ENCODE peak calls at places on chromosomes 3 and 15, in nine cellular contexts. Y, S, A, I, H, K, B, D and E are unnamed samples.

GRCh38 chr3:30871720-30872119 is 22.7 kb downstream of the GADL1 start:
- DNase-seq in D (no peak), S (no peak), A (no peak), K (no peak), Y (no peak), I (no peak), B (peak; percentile 50), H (no peak), E (no peak)

GRCh38 chr3:137692803-137693431 is 71.2 kb upstream of the SOX14 start:
- DNase-seq in A (no peak), H (no peak), D (no peak), B (no peak), Y (no peak), K (no peak), S (peak; percentile 17), I (no peak), E (no peak)

GRCh38 chr3:171352387-171352935 is 107.7 kb downstream of the TNIK start:
- DNase-seq in Y (no peak), D (no peak), A (no peak), K (no peak), B (no peak), H (no peak), S (no peak), I (no peak), E (no peak)

GRCh38 chr15:72284781-72285180 is 12.4 kb upstream of the PARP6 start:
- DNase-seq in I (no peak), S (no peak), D (no peak), K (no peak), A (no peak), H (no peak), B (no peak), Y (no peak), E (no peak)

GRCh38 chr3:123285066-123285465 is 83.3 kb downstream of the SEC22A start:
- DNase-seq in K (no peak), H (no peak), S (no peak), A (no peak), B (no peak), Y (no peak), I (no peak), D (no peak), E (no peak)

GRCh38 chr15:74653426-74654082 is 37.9 kb downstream of the CLK3 start:
- DNase-seq in H (peak; percentile 58), A (no peak), D (no peak), K (no peak), B (peak; percentile 87), I (no peak), Y (peak; percentile 35), S (no peak), E (peak; percentile 63)

GRCh38 chr15:43748376-43748775 is 2.1 kb downstream of the PDIA3 start:
- DNase-seq in H (no peak), B (peak; percentile 36), Y (no peak), A (no peak), I (no peak), S (no peak), D (no peak), K (no peak), E (peak; percentile 6)

GRCh38 chr3:122758877-122759670 is 34.6 kb downstream of the HSPBAP1 start:
- DNase-seq in H (no peak), I (no peak), K (no peak), D (no peak), B (peak; percentile 39), A (no peak), S (no peak), Y (no peak), E (no peak)

GRCh38 chr3:184275302-184275701 is 520 bp upstream of the ECE2 start:
- DNase-seq in S (no peak), D (no peak), I (no peak), A (no peak), H (no peak), K (no peak), Y (no peak), B (no peak), E (no peak)

GRCh38 chr3:52606373-52607085 is 70.1 kb downstream of the UQCC5 start:
- DNase-seq in A (no peak), I (peak; percentile 42), H (peak; percentile 72), Y (no peak), K (no peak), S (peak; percentile 67), B (peak; percentile 17), D (no peak), E (peak; percentile 25)

GRCh38 chr3:24682141-24682547 is 187.5 kb upstream of the THRB start:
- DNase-seq in A (no peak), Y (no peak), H (no peak), D (no peak), S (no peak), I (no peak), K (no peak), B (peak; percentile 35), E (peak; percentile 44)

GRCh38 chr15:32641517-32642059 is at the start of gene SCG5:
- DNase-seq in D (no peak), B (peak; percentile 48), Y (no peak), A (peak; percentile 36), S (peak; percentile 93), I (peak; percentile 53), K (no peak), H (no peak), E (peak; percentile 35)

GRCh38 chr3:13539671-13540070 is 9.3 kb upstream of the FBLN2 start:
- DNase-seq in K (peak; percentile 58), H (no peak), B (no peak), S (no peak), D (no peak), I (no peak), A (no peak), Y (no peak), E (no peak)

GRCh38 chr3:178494376-178494775 is 41.9 kb upstream of the KCNMB2 start:
- DNase-seq in K (no peak), A (no peak), S (no peak), D (no peak), H (no peak), I (no peak), Y (no peak), B (no peak), E (peak; percentile 48)

GRCh38 chr3:184058029-184058428 is 5.2 kb downstream of the HTR3C start:
- DNase-seq in K (no peak), A (no peak), I (no peak), Y (no peak), D (no peak), S (no peak), B (peak; percentile 27), H (no peak), E (peak; percentile 9)

GRCh38 chr3:126663750-126664149 is 8.8 kb upstream of the TXNRD3 start:
- DNase-seq in Y (no peak), A (no peak), K (no peak), I (no peak), B (no peak), D (no peak), S (no peak), H (no peak), E (no peak)

GRCh38 chr3:188003188-188004171 is 150.5 kb upstream of the LPP start:
- DNase-seq in H (no peak), B (no peak), D (no peak), I (no peak), Y (no peak), A (no peak), S (peak; percentile 63), K (no peak), E (no peak)

GRCh38 chr3:135622657-135623056 is 342.9 kb upstream of the PPP2R3A start:
- DNase-seq in S (no peak), B (no peak), A (no peak), Y (no peak), H (no peak), I (no peak), K (no peak), D (no peak), E (no peak)

GRCh38 chr3:11607816-11608215 is 35.9 kb downstream of the VGLL4 start:
- DNase-seq in K (no peak), I (no peak), D (no peak), H (no peak), A (no peak), B (peak; percentile 73), S (no peak), Y (no peak), E (no peak)

GRCh38 chr15:61084944-61085367 is 144.1 kb downstream of the RORA start:
- DNase-seq in S (peak; percentile 80), D (peak; percentile 40), B (no peak), H (no peak), K (no peak), I (no peak), A (no peak), Y (no peak), E (peak; percentile 17)

GRCh38 chr15:58864602-58865419 is 68.7 kb downstream of the SLTM start:
- DNase-seq in K (peak; percentile 71), Y (no peak), D (no peak), B (peak; percentile 32), I (peak; percentile 43), H (no peak), S (no peak), A (no peak), E (no peak)